ENCODE peak calls at places on chromosomes 4 and X, in eight cellular contexts. B is thoracic aorta; I is AML-193; E is AG20443; K is GM04504; S is dermis blood vessel endothelial cell; F is stimulated activated CD4-positive, alpha-beta T cell treated with anti-CD3 and anti-CD28 coated beads, Interleukin-12 subunit alpha, Interleukin-12 subunit beta, amount 100 ng/mL, for 48 hours; O is GM12891. R is an unnamed sample.

GRCh38 chr4:83054928-83055327 is 19.9 kb downstream of the COPS4 start:
- DNase-seq in B (no peak), I (peak), E (peak), K (no peak), S (peak), F (no peak), O (no peak), R (no peak)

GRCh38 chr4:176187610-176188009 is 7.8 kb downstream of the SPATA4 start:
- DNase-seq in B (no peak), I (no peak), E (no peak), K (no peak), S (no peak), F (no peak), O (no peak), R (no peak)

GRCh38 chr4:156442961-156443360 is 489.3 kb upstream of the CTSO start:
- DNase-seq in B (no peak), I (no peak), E (no peak), K (no peak), S (no peak), F (no peak), O (no peak), R (no peak)

GRCh38 chr4:73451404-73451803 is 15.4 kb downstream of the AFP start:
- DNase-seq in B (no peak), I (no peak), E (peak), K (no peak), S (no peak), F (no peak), O (no peak), R (no peak)

GRCh38 chr4:22573198-22573597 is 57.3 kb upstream of the ADGRA3 start:
- DNase-seq in B (no peak), I (no peak), E (no peak), K (peak), S (peak), F (no peak), O (no peak), R (peak)

GRCh38 chrX:119895843-119896326 is at the start of gene AKAP14:
- DNase-seq in B (no peak), I (no peak), E (peak), K (no peak), S (no peak), F (no peak), O (no peak), R (no peak)

GRCh38 chr4:171594293-171594692 is 218.9 kb upstream of the GALNTL6 start:
- DNase-seq in B (no peak), I (no peak), E (no peak), K (no peak), S (no peak), F (no peak), O (no peak), R (no peak)

GRCh38 chrX:64792598-64793337 is 183.5 kb downstream of the ZC4H2 start:
- DNase-seq in B (no peak), I (no peak), E (no peak), K (no peak), S (no peak), F (no peak), O (no peak), R (no peak)

GRCh38 chr4:184255361-184255760 is 37.7 kb upstream of the ENPP6 start:
- DNase-seq in B (no peak), I (no peak), E (no peak), K (no peak), S (no peak), F (no peak), O (no peak), R (peak)

GRCh38 chr4:139311909-139312308 is 9.6 kb upstream of the NDUFC1 start:
- DNase-seq in B (no peak), I (no peak), E (no peak), K (no peak), S (no peak), F (no peak), O (no peak), R (no peak)

GRCh38 chr4:147096667-147097604 is 151.3 kb upstream of the TTC29 start:
- DNase-seq in B (no peak), I (peak), E (peak), K (no peak), S (peak), F (no peak), O (no peak), R (no peak)

GRCh38 chrX:53714580-53715335 is 28.2 kb upstream of the HUWE1 start:
- DNase-seq in B (no peak), I (peak), E (peak), K (no peak), S (peak), F (peak), O (no peak), R (no peak)

GRCh38 chrX:120457766-120458180 is 11.3 kb downstream of the LAMP2 start:
- DNase-seq in B (no peak), I (peak), E (peak), K (peak), S (no peak), F (no peak), O (no peak), R (no peak)

GRCh38 chrX:134745636-134746378 is 87.5 kb upstream of the PLAC1 start:
- DNase-seq in B (no peak), I (no peak), E (no peak), K (no peak), S (no peak), F (no peak), O (no peak), R (no peak)